ENCODE peak calls at places on chromosomes 5 and 9, in five cellular contexts. O is K562, T is WTC11, N is HepG2, R is GM12878. C is an unnamed sample.

GRCh38 chr5:126452477-126452876 is 29.3 kb downstream of the GRAMD2B start:
- DNase-seq in O (no peak), T (no peak), R (no peak), N (no peak), C (no peak)

GRCh38 chr5:77986261-77986660 is 210.1 kb upstream of the TBCA start:
- DNase-seq in O (no peak), T (no peak), R (no peak), N (peak), C (no peak)

GRCh38 chr5:81505672-81506071 is 111.7 kb upstream of the ACOT12 start:
- DNase-seq in N (no peak), T (no peak), O (no peak), R (no peak), C (no peak)

GRCh38 chr5:95960802-95961616 is 642 bp downstream of the ELL2 start:
- DNase-seq in T (peak), R (no peak), O (peak), N (peak), C (no peak)

GRCh38 chr5:124698774-124699173 is 47.7 kb downstream of the ZNF608 start:
- DNase-seq in T (no peak), N (no peak), O (no peak), R (no peak), C (no peak)

GRCh38 chr9:69221036-69221435 is 47.0 kb downstream of the TJP2 start:
- DNase-seq in N (no peak), T (no peak), O (no peak), R (no peak), C (no peak)

GRCh38 chr5:126370796-126371718 is 52.2 kb upstream of the GRAMD2B start:
- DNase-seq in N (peak), R (no peak), T (peak), O (no peak), C (no peak)

GRCh38 chr5:158287643-158288228 is 428.8 kb upstream of the CLINT1 start:
- DNase-seq in T (no peak), N (no peak), R (no peak), O (no peak), C (no peak)

GRCh38 chr5:78527054-78527884 is 121.3 kb downstream of the LHFPL2 start:
- DNase-seq in O (peak), R (no peak), N (no peak), T (no peak), C (no peak)

GRCh38 chr9:105067895-105068580 is 140.1 kb upstream of the ABCA1 start:
- DNase-seq in O (no peak), T (no peak), R (no peak), N (no peak), C (no peak)

GRCh38 chr9:34560574-34561229 is 28.8 kb downstream of the CNTFR start:
- DNase-seq in R (no peak), O (no peak), N (no peak), T (no peak), C (no peak)

GRCh38 chr9:99400184-99400731 is 178.2 kb downstream of the SEC61B start:
- DNase-seq in O (no peak), N (no peak), T (no peak), R (no peak), C (no peak)

GRCh38 chr5:41558295-41558694 is 47.9 kb upstream of the PLCXD3 start:
- DNase-seq in T (no peak), N (no peak), O (no peak), R (no peak), C (no peak)

GRCh38 chr9:4334439-4334838 is 34.6 kb upstream of the GLIS3 start:
- DNase-seq in O (no peak), T (peak), R (no peak), N (peak), C (no peak)

GRCh38 chr5:114325552-114325951 is 36.3 kb upstream of the KCNN2 start:
- DNase-seq in R (no peak), T (no peak), O (no peak), N (no peak), C (no peak)

GRCh38 chr9:4805519-4805918 is 12.8 kb downstream of the RCL1 start:
- DNase-seq in N (no peak), T (no peak), R (no peak), O (no peak), C (no peak)

GRCh38 chr5:83708170-83708569 is 12.5 kb downstream of the HAPLN1 start:
- DNase-seq in O (no peak), N (no peak), T (no peak), R (no peak), C (no peak)

GRCh38 chr5:175195698-175196656 is 248.0 kb downstream of the DRD1 start:
- DNase-seq in N (peak), T (peak), R (no peak), O (no peak), C (no peak)

GRCh38 chr9:136793063-136793946 is 2.2 kb downstream of the TMEM141 start:
- DNase-seq in T (no peak), O (peak), R (no peak), N (peak), C (no peak)

GRCh38 chr9:87199819-87200218 is 252.5 kb upstream of the GAS1 start:
- DNase-seq in N (no peak), T (no peak), O (no peak), R (no peak), C (no peak)

GRCh38 chr9:21789541-21790037 is 12.8 kb upstream of the MTAP start:
- DNase-seq in R (peak), N (peak), T (peak), O (no peak), C (no peak)

GRCh38 chr5:133109655-133110483 is 58.1 kb downstream of the HSPA4 start:
- DNase-seq in O (no peak), N (no peak), R (no peak), T (no peak), C (no peak)
- TF ChIP-seq ATF2 in O (no peak), N (no peak), R (no peak), T (no peak), C (no peak)

GRCh38 chr5:176524987-176525386 is 12.2 kb downstream of the RNF44 start:
- DNase-seq in R (no peak), O (no peak), N (no peak), T (no peak), C (no peak)
- TF ChIP-seq ATF2 in R (no peak), O (no peak), N (no peak), T (no peak), C (no peak)

DNA sequence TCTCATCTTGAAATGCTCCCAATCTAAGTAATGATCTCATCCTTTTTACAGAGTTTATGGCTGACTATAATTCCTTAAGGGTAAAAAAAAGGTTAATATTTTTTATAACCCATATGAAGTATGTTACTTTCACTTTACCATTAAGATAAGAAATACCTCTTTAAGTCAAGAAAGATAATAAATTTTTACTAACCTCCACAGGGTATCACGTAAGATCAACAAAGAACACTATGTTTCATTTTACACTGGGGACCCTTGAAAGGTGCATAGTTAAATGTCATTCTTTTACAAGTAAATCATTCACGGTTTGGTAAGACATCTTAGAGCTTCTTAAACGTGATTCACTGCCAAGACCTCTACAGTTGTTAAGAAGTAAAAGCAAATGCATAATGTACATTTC is 472.7 kb upstream of the CDH9 start:
- DNase-seq in R (no peak), T (no peak), N (no peak), O (no peak), C (no peak)
- TF ChIP-seq ATF2 in R (no peak), T (no peak), N (no peak), O (no peak), C (no peak)

DNA sequence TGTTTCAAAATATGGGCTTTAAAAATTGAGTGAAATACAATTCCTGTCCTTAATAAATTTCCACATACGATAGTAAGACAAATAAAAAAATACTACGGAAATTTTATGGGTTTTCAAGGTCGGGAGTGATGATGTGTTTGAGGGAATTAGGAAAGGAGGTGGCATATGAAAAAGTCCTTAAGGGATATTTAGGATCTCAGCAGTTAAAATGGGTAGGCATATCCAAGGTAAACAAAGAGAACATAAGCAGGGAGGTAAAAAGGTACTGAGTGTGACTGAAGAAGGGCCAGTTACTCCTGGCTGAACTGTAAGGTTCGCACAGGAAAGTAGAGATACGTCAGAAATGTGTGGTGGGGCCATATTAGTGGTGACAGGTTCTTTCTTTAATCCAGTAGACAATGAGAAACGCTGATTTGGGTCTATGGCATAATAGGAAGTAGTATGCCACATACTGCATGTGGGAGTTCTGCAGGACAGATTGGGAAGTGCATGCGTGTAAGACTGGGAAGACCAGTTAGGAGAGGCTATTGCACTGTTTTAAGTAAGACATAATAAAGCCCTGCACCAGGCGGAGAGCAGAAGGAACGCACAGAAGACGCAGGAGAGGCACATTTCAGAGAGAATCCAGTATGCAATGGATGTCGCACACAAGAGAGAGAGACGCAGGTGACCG is 932 bp upstream of the HMGCR start:
- DNase-seq in N (peak), T (no peak), O (peak), R (peak), C (no peak)
- TF ChIP-seq ATF2 in N (no peak), T (no peak), O (no peak), R (no peak), C (no peak)

GRCh38 chr5:98836175-98836574 is 62.7 kb downstream of the RGMB start:
- DNase-seq in T (no peak), N (no peak), R (no peak), O (no peak), C (no peak)

GRCh38 chr5:98843481-98843880 is 70.0 kb downstream of the RGMB start:
- DNase-seq in T (no peak), O (no peak), R (no peak), N (no peak), C (no peak)

GRCh38 chr5:98844865-98845264 is 71.4 kb downstream of the RGMB start:
- DNase-seq in T (no peak), N (no peak), O (no peak), R (no peak), C (no peak)

GRCh38 chr5:98839469-98840383 is 66.3 kb downstream of the RGMB start:
- DNase-seq in T (peak), N (peak), R (no peak), O (no peak), C (no peak)

GRCh38 chr5:98840946-98841345 is 67.5 kb downstream of the RGMB start:
- DNase-seq in O (no peak), R (no peak), T (no peak), N (no peak), C (no peak)
- TF ChIP-seq ATF2 in O (no peak), R (no peak), T (no peak), N (no peak), C (no peak)

GRCh38 chr9:110531776-110532175 is 47.8 kb downstream of the SVEP1 start:
- DNase-seq in O (no peak), R (no peak), N (no peak), T (no peak), C (no peak)
- TF ChIP-seq ATF2 in O (no peak), R (no peak), N (no peak), T (no peak), C (no peak)

GRCh38 chr5:133612021-133612860 is at the start of gene FSTL4:
- DNase-seq in O (no peak), R (no peak), N (no peak), T (peak), C (peak)
- TF ChIP-seq ATF2 in O (no peak), R (no peak), N (no peak), T (no peak), C (no peak)

GRCh38 chr9:32603914-32604852 is 31.2 kb upstream of the NDUFB6 start:
- DNase-seq in T (no peak), O (no peak), N (peak), R (no peak), C (no peak)
- TF ChIP-seq ATF2 in T (no peak), O (no peak), N (no peak), R (no peak), C (no peak)

GRCh38 chr9:133715866-133716563 is 22.1 kb downstream of the SARDH start:
- DNase-seq in R (no peak), O (peak), N (peak), T (peak), C (no peak)

GRCh38 chr9:133718533-133719315 is 19.4 kb downstream of the SARDH start:
- DNase-seq in T (no peak), R (no peak), N (no peak), O (no peak), C (no peak)

GRCh38 chr9:133716564-133717112 is 21.5 kb downstream of the SARDH start:
- DNase-seq in O (no peak), R (no peak), T (no peak), N (no peak), C (no peak)

GRCh38 chr9:133715295-133715865 is 22.8 kb downstream of the SARDH start:
- DNase-seq in O (no peak), N (no peak), T (no peak), R (no peak), C (no peak)

GRCh38 chr9:133717113-133718031 is 20.8 kb downstream of the SARDH start:
- DNase-seq in O (no peak), N (no peak), R (no peak), T (no peak), C (no peak)
- TF ChIP-seq ATF2 in O (no peak), N (no peak), R (no peak), T (no peak), C (no peak)

GRCh38 chr5:170164087-170164486 is 58.4 kb downstream of the FOXI1 start:
- DNase-seq in N (no peak), T (no peak), O (no peak), R (no peak), C (no peak)
- TF ChIP-seq ATF2 in N (no peak), T (no peak), O (no peak), R (no peak), C (no peak)